ENCODE peak calls at places on chromosome 10, in nine cellular contexts. R is esophagus squamous epithelium; K is HuH-7.5; V is HEK293T; G is PC-9; A is RCC 7860; F is neural progenitor cell; H is stimulated activated CD4-positive, alpha-beta T cell treated with anti-CD3 and anti-CD28 coated beads, Interleukin-2, amount 100 ng/mL, for 4 hours; Q is NCI-H345. Z is an unnamed sample.

GRCh38 chr10:62188021-62188616 is 80.5 kb downstream of the RTKN2 start:
- DNase-seq in F (no peak), H (no peak), A (no peak), V (no peak), K (no peak), G (no peak), R (no peak), Q (no peak), Z (no peak)

GRCh38 chr10:103695584-103696005 is 159.8 kb downstream of the SH3PXD2A start:
- DNase-seq in F (no peak), A (no peak), K (no peak), V (no peak), G (no peak), H (no peak), R (no peak), Q (no peak), Z (peak; percentile 51)

GRCh38 chr10:16195178-16195769 is 241.5 kb upstream of the PTER start:
- DNase-seq in H (no peak), A (no peak), V (no peak), G (no peak), R (no peak), K (no peak), F (no peak), Q (no peak), Z (no peak)

GRCh38 chr10:110500515-110500905 is 2.8 kb downstream of the DUSP5 start:
- DNase-seq in H (no peak), G (peak; percentile 57), K (no peak), V (no peak), F (no peak), A (peak; percentile 90), Q (no peak), R (no peak), Z (no peak)

GRCh38 chr10:44353721-44354120 is 31.2 kb downstream of the CXCL12 start:
- DNase-seq in H (no peak), R (no peak), V (no peak), A (no peak), Q (no peak), K (no peak), F (no peak), G (no peak), Z (no peak)

GRCh38 chr10:93068411-93069244 is 5.1 kb upstream of the CYP26A1 start:
- DNase-seq in R (no peak), K (peak; percentile 80), G (no peak), V (no peak), Q (peak; percentile 32), H (no peak), A (no peak), F (peak; percentile 84), Z (peak; percentile 11)

GRCh38 chr10:79463578-79464496 is 18.4 kb upstream of the ZCCHC24 start:
- DNase-seq in H (no peak), R (no peak), K (no peak), A (no peak), F (no peak), G (no peak), Q (no peak), V (no peak), Z (no peak)

GRCh38 chr10:120948889-120949382 is 97.8 kb downstream of the WDR11 start:
- DNase-seq in R (no peak), Q (no peak), V (peak; percentile 92), A (no peak), G (no peak), H (peak; percentile 21), K (peak; percentile 79), F (peak; percentile 92), Z (no peak)

GRCh38 chr10:83625831-83626360 is 513.4 kb upstream of the GHITM start:
- DNase-seq in Q (no peak), F (no peak), R (no peak), A (no peak), H (no peak), G (no peak), K (no peak), V (no peak), Z (no peak)

GRCh38 chr10:104318810-104319684 is 19.2 kb downstream of the ITPRIP start:
- DNase-seq in R (no peak), H (no peak), Q (no peak), F (no peak), G (no peak), A (no peak), V (no peak), K (no peak), Z (no peak)

GRCh38 chr10:103926722-103927319 is 8.8 kb upstream of the STN1 start:
- DNase-seq in G (no peak), A (no peak), Q (no peak), V (no peak), H (no peak), R (no peak), K (no peak), F (no peak), Z (peak; percentile 73)

GRCh38 chr10:69500864-69501468 is 49.7 kb downstream of the TSPAN15 start:
- DNase-seq in K (no peak), A (no peak), V (no peak), H (no peak), F (no peak), R (no peak), Q (no peak), G (no peak), Z (no peak)

GRCh38 chr10:74991435-74991834 is 120.0 kb upstream of the SAMD8 start:
- DNase-seq in Q (no peak), H (no peak), G (no peak), A (peak; percentile 58), K (peak; percentile 27), V (peak; percentile 67), F (peak; percentile 50), R (no peak), Z (peak; percentile 59)

Z was measured in NCI-H82.